ENCODE peak calls at places on chromosomes 16 and 17, in seven cellular contexts. E is cardiac muscle cell; J is RPMI7951; N is T47D; F is stimulated activated CD4-positive, alpha-beta T cell treated with anti-CD3 and anti-CD28 coated beads, Interleukin-1b, Interleukin-23, amount 100 ng/mL, for 24 hours; H is hepatic stellate cell; P is gastrocnemius medialis. K is an unnamed sample.

GRCh38 chr16:81616321-81617020 is 162.6 kb upstream of the PLCG2 start:
- DNase-seq in E (peak), J (no peak), N (no peak), F (no peak), H (peak), P (peak), K (no peak)

GRCh38 chr17:33145941-33146340 is 147.2 kb downstream of the ASIC2 start:
- DNase-seq in E (no peak), J (no peak), N (no peak), F (no peak), H (no peak), P (no peak), K (no peak)

GRCh38 chr16:11094838-11095565 is 150.6 kb downstream of the CLEC16A start:
- DNase-seq in E (no peak), J (no peak), N (no peak), F (no peak), H (no peak), P (no peak), K (no peak)

GRCh38 chr17:48113201-48113676 is 5.7 kb downstream of the SNX11 start:
- DNase-seq in E (peak), J (no peak), N (no peak), F (no peak), H (no peak), P (no peak), K (no peak)

GRCh38 chr17:79026345-79027273 is 2.6 kb downstream of the C1QTNF1 start:
- DNase-seq in E (peak), J (peak), N (no peak), F (no peak), H (peak), P (peak), K (peak)

GRCh38 chr17:72063262-72063661 is 57.6 kb upstream of the SOX9 start:
- DNase-seq in E (no peak), J (no peak), N (no peak), F (no peak), H (no peak), P (no peak), K (no peak)

GRCh38 chr17:6138761-6139446 is 68.7 kb downstream of the WSCD1 start:
- DNase-seq in E (no peak), J (no peak), N (no peak), F (no peak), H (no peak), P (no peak), K (no peak)

GRCh38 chr17:80263253-80264047 is 2.8 kb downstream of the RNF213 start:
- DNase-seq in E (peak), J (peak), N (no peak), F (peak), H (peak), P (peak), K (peak)

GRCh38 chr17:59094921-59095530 is 11.7 kb downstream of the TRIM37 start:
- DNase-seq in E (no peak), J (no peak), N (no peak), F (no peak), H (no peak), P (no peak), K (no peak)

GRCh38 chr16:16045879-16046278 is 96.5 kb downstream of the ABCC1 start:
- DNase-seq in E (no peak), J (no peak), N (no peak), F (no peak), H (no peak), P (no peak), K (no peak)

GRCh38 chr16:86918637-86919036 is 340.3 kb downstream of the FOXL1 start:
- DNase-seq in E (no peak), J (no peak), N (no peak), F (no peak), H (no peak), P (no peak), K (no peak)

GRCh38 chr16:5326395-5326794 is 228.8 kb upstream of the EEF2KMT start:
- DNase-seq in E (no peak), J (peak), N (no peak), F (no peak), H (no peak), P (no peak), K (no peak)

GRCh38 chr16:84726670-84727467 is 27.1 kb downstream of the USP10 start:
- DNase-seq in E (no peak), J (peak), N (no peak), F (no peak), H (no peak), P (no peak), K (no peak)

GRCh38 chr17:4633643-4634042 is 7.8 kb downstream of the ALOX15 start:
- DNase-seq in E (no peak), J (no peak), N (no peak), F (no peak), H (no peak), P (no peak), K (no peak)

GRCh38 chr17:964881-965280 is 14.7 kb downstream of the NXN start:
- DNase-seq in E (no peak), J (no peak), N (no peak), F (no peak), H (no peak), P (no peak), K (peak)

GRCh38 chr17:59406808-59407381 is 75.4 kb downstream of the YPEL2 start:
- DNase-seq in E (peak), J (peak), N (peak), F (no peak), H (peak), P (no peak), K (peak)

GRCh38 chr16:90008708-90009145 is 10.5 kb downstream of the DBNDD1 start:
- DNase-seq in E (no peak), J (no peak), N (no peak), F (peak), H (no peak), P (no peak), K (no peak)

GRCh38 chr17:57370051-57370581 is 113.8 kb downstream of the MSI2 start:
- DNase-seq in E (peak), J (peak), N (no peak), F (no peak), H (peak), P (no peak), K (no peak)

GRCh38 chr17:45311762-45312476 is 4.9 kb downstream of the MAP3K14 start:
- DNase-seq in E (no peak), J (peak), N (no peak), F (peak), H (peak), P (peak), K (no peak)

GRCh38 chr16:66927918-66928649 is 2.7 kb upstream of the RRAD start:
- DNase-seq in E (no peak), J (peak), N (no peak), F (no peak), H (peak), P (peak), K (peak)

GRCh38 chr16:50252082-50252611 is 14.2 kb upstream of the ADCY7 start:
- DNase-seq in E (no peak), J (no peak), N (no peak), F (no peak), H (no peak), P (no peak), K (no peak)

GRCh38 chr17:79388556-79389295 is 222.1 kb downstream of the RBFOX3 start:
- DNase-seq in E (peak), J (peak), N (peak), F (no peak), H (peak), P (peak), K (peak)

K was measured in SJCRH30.